ENCODE peak calls at places on chromosome 20, in eight cellular contexts. One of them, this sample, is unnamed.
A peak's percentile ranks its signal among the peaks of the same experiment; 100 is the strongest.

GRCh38 chr20:59434950-59435349 is 134.5 kb downstream of the EDN3 start:
- DNase-seq in fibroblast of mammary gland: no peak
- DNase-seq in BJ: no peak
- DNase-seq in fibroblast of villous mesenchyme: no peak
- DNase-seq in epithelial cell of esophagus: no peak
- DNase-seq in tibial nerve: no peak
- DNase-seq in coronary artery: no peak
- DNase-seq in MCF 10A: no peak
- DNase-seq in this sample: no peak

GRCh38 chr20:58146081-58146734 is 82.2 kb downstream of the ANKRD60 start:
- DNase-seq in fibroblast of mammary gland: no peak
- DNase-seq in BJ: no peak
- DNase-seq in fibroblast of villous mesenchyme: no peak
- DNase-seq in epithelial cell of esophagus: no peak
- DNase-seq in tibial nerve: peak; percentile 3
- DNase-seq in coronary artery: peak; percentile 62
- DNase-seq in MCF 10A: no peak
- DNase-seq in this sample: no peak

GRCh38 chr20:33281550-33282146 is 1.4 kb upstream of the BPIFB1 start:
- DNase-seq in fibroblast of mammary gland: no peak
- DNase-seq in BJ: no peak
- DNase-seq in fibroblast of villous mesenchyme: no peak
- DNase-seq in epithelial cell of esophagus: no peak
- DNase-seq in tibial nerve: no peak
- DNase-seq in coronary artery: no peak
- DNase-seq in MCF 10A: no peak
- DNase-seq in this sample: no peak

GRCh38 chr20:39328347-39328746 is 366.2 kb downstream of the DHX35 start:
- DNase-seq in fibroblast of mammary gland: no peak
- DNase-seq in BJ: no peak
- DNase-seq in fibroblast of villous mesenchyme: no peak
- DNase-seq in epithelial cell of esophagus: no peak
- DNase-seq in tibial nerve: no peak
- DNase-seq in coronary artery: no peak
- DNase-seq in MCF 10A: no peak
- DNase-seq in this sample: no peak

GRCh38 chr20:38894091-38894847 is 31.9 kb upstream of the FAM83D start:
- DNase-seq in fibroblast of mammary gland: peak; percentile 49
- DNase-seq in BJ: no peak
- DNase-seq in fibroblast of villous mesenchyme: peak; percentile 4
- DNase-seq in epithelial cell of esophagus: no peak
- DNase-seq in tibial nerve: no peak
- DNase-seq in coronary artery: no peak
- DNase-seq in MCF 10A: no peak
- DNase-seq in this sample: no peak

GRCh38 chr20:62656919-62657635 is 14.8 kb downstream of the SLCO4A1 start:
- DNase-seq in fibroblast of mammary gland: no peak
- DNase-seq in BJ: no peak
- DNase-seq in fibroblast of villous mesenchyme: no peak
- DNase-seq in epithelial cell of esophagus: no peak
- DNase-seq in tibial nerve: no peak
- DNase-seq in coronary artery: no peak
- DNase-seq in MCF 10A: no peak
- DNase-seq in this sample: no peak

GRCh38 chr20:34237942-34238341 is 3.3 kb upstream of the ASIP start:
- DNase-seq in fibroblast of mammary gland: no peak
- DNase-seq in BJ: no peak
- DNase-seq in fibroblast of villous mesenchyme: no peak
- DNase-seq in epithelial cell of esophagus: no peak
- DNase-seq in tibial nerve: no peak
- DNase-seq in coronary artery: no peak
- DNase-seq in MCF 10A: no peak
- DNase-seq in this sample: no peak

GRCh38 chr20:1266167-1266973 is at the start of gene SNPH:
- DNase-seq in fibroblast of mammary gland: peak; percentile 68
- DNase-seq in BJ: peak; percentile 16
- DNase-seq in fibroblast of villous mesenchyme: peak; percentile 86
- DNase-seq in epithelial cell of esophagus: peak; percentile 84
- DNase-seq in tibial nerve: peak; percentile 33
- DNase-seq in coronary artery: peak; percentile 81
- DNase-seq in MCF 10A: peak; percentile 73
- DNase-seq in this sample: peak; percentile 56

GRCh38 chr20:36493801-36494114 is 47.6 kb upstream of the MYL9 start:
- DNase-seq in fibroblast of mammary gland: peak; percentile 92
- DNase-seq in BJ: peak; percentile 59
- DNase-seq in fibroblast of villous mesenchyme: peak; percentile 81
- DNase-seq in epithelial cell of esophagus: no peak
- DNase-seq in tibial nerve: peak; percentile 54
- DNase-seq in coronary artery: peak; percentile 83
- DNase-seq in MCF 10A: no peak
- DNase-seq in this sample: no peak

GRCh38 chr20:25058797-25059486 is 1.0 kb upstream of the ACSS1 start:
- DNase-seq in fibroblast of mammary gland: no peak
- DNase-seq in BJ: no peak
- DNase-seq in fibroblast of villous mesenchyme: no peak
- DNase-seq in epithelial cell of esophagus: no peak
- DNase-seq in tibial nerve: no peak
- DNase-seq in coronary artery: peak; percentile 74
- DNase-seq in MCF 10A: no peak
- DNase-seq in this sample: no peak
- TF ChIP-seq CTCF in fibroblast of mammary gland: no peak
- TF ChIP-seq CTCF in BJ: no peak
- TF ChIP-seq CTCF in fibroblast of villous mesenchyme: peak; percentile 9
- TF ChIP-seq CTCF in epithelial cell of esophagus: no peak
- TF ChIP-seq CTCF in tibial nerve: no peak
- TF ChIP-seq CTCF in coronary artery: no peak
- TF ChIP-seq CTCF in MCF 10A: no peak
- TF ChIP-seq CTCF in this sample: peak; percentile 6

DNA sequence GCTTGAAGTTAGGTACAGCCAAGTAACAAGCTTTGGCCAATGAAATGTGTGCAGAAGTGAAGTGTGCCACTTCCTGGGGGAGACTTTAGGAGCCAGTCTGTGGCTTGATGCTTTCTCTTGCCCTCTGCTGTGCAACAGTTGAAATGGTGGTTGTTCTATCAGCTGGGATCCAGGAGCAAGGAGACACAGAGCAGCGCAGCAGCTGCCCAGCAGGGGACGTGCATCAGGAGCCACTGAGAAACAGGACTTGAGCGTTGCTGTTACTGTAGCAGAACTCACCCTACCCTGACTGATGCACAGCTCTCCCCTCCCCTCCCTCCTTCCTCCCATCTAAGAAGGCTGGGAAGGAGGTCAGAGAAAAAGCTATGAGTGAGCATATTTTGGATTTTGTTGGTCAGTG is 18.9 kb upstream of the CCN5 start:
- DNase-seq in fibroblast of mammary gland: no peak
- DNase-seq in BJ: no peak
- DNase-seq in fibroblast of villous mesenchyme: no peak
- DNase-seq in epithelial cell of esophagus: no peak
- DNase-seq in tibial nerve: no peak
- DNase-seq in coronary artery: no peak
- DNase-seq in MCF 10A: no peak
- DNase-seq in this sample: no peak
- TF ChIP-seq CTCF in fibroblast of mammary gland: peak; percentile 6
- TF ChIP-seq CTCF in BJ: peak; percentile 4
- TF ChIP-seq CTCF in fibroblast of villous mesenchyme: no peak
- TF ChIP-seq CTCF in epithelial cell of esophagus: no peak
- TF ChIP-seq CTCF in tibial nerve: no peak
- TF ChIP-seq CTCF in coronary artery: no peak
- TF ChIP-seq CTCF in MCF 10A: no peak
- TF ChIP-seq CTCF in this sample: no peak

GRCh38 chr20:50153153-50153499 is 397 bp downstream of the PEDS1 start:
- DNase-seq in fibroblast of mammary gland: no peak
- DNase-seq in BJ: no peak
- DNase-seq in fibroblast of villous mesenchyme: no peak
- DNase-seq in epithelial cell of esophagus: no peak
- DNase-seq in tibial nerve: no peak
- DNase-seq in coronary artery: no peak
- DNase-seq in MCF 10A: peak; percentile 24
- DNase-seq in this sample: no peak
- TF ChIP-seq CTCF in fibroblast of mammary gland: no peak
- TF ChIP-seq CTCF in BJ: no peak
- TF ChIP-seq CTCF in fibroblast of villous mesenchyme: no peak
- TF ChIP-seq CTCF in epithelial cell of esophagus: no peak
- TF ChIP-seq CTCF in tibial nerve: no peak
- TF ChIP-seq CTCF in coronary artery: no peak
- TF ChIP-seq CTCF in MCF 10A: no peak
- TF ChIP-seq CTCF in this sample: no peak

GRCh38 chr20:47501117-47501482 is 587 bp upstream of the NCOA3 start:
- DNase-seq in fibroblast of mammary gland: no peak
- DNase-seq in BJ: no peak
- DNase-seq in fibroblast of villous mesenchyme: no peak
- DNase-seq in epithelial cell of esophagus: no peak
- DNase-seq in tibial nerve: no peak
- DNase-seq in coronary artery: no peak
- DNase-seq in MCF 10A: no peak
- DNase-seq in this sample: no peak

GRCh38 chr20:47502801-47503239 is 1.1 kb downstream of the NCOA3 start:
- DNase-seq in fibroblast of mammary gland: peak; percentile 50
- DNase-seq in BJ: no peak
- DNase-seq in fibroblast of villous mesenchyme: peak; percentile 57
- DNase-seq in epithelial cell of esophagus: peak; percentile 43
- DNase-seq in tibial nerve: no peak
- DNase-seq in coronary artery: no peak
- DNase-seq in MCF 10A: peak; percentile 58
- DNase-seq in this sample: no peak

GRCh38 chr20:47503685-47504084 is 2.0 kb downstream of the NCOA3 start:
- DNase-seq in fibroblast of mammary gland: no peak
- DNase-seq in BJ: no peak
- DNase-seq in fibroblast of villous mesenchyme: no peak
- DNase-seq in epithelial cell of esophagus: no peak
- DNase-seq in tibial nerve: no peak
- DNase-seq in coronary artery: no peak
- DNase-seq in MCF 10A: no peak
- DNase-seq in this sample: no peak

GRCh38 chr20:47501483-47502270 is at the start of gene NCOA3:
- DNase-seq in fibroblast of mammary gland: peak; percentile 89
- DNase-seq in BJ: peak; percentile 73
- DNase-seq in fibroblast of villous mesenchyme: peak; percentile 93
- DNase-seq in epithelial cell of esophagus: peak; percentile 92
- DNase-seq in tibial nerve: peak; percentile 88
- DNase-seq in coronary artery: peak; percentile 90
- DNase-seq in MCF 10A: peak; percentile 95
- DNase-seq in this sample: peak; percentile 72

DNA sequence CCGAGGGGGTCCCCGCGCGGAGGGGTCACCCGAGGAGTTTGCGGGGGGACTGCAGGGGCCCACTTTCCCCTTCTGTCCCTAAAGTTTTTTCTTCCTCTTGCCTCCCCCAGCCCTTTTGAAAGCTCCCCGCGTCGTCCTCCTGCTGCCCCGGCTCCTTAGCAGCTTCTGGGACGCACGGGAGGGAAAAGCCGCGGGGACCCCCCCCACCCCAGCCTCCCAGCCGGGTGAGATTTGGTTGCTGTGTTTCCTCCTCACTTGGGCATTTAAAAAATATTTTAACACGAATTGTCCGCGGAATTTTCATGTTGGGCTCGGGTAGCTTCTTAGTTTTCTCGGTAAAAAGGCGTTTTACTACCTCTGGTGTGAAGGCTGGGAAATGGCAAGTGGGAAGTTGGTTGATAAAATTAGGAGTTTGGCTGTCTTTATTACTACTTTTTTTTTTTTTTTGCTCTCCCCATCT is 614 bp downstream of the NCOA3 start:
- DNase-seq in fibroblast of mammary gland: no peak
- DNase-seq in BJ: no peak
- DNase-seq in fibroblast of villous mesenchyme: peak; percentile 20
- DNase-seq in epithelial cell of esophagus: no peak
- DNase-seq in tibial nerve: no peak
- DNase-seq in coronary artery: no peak
- DNase-seq in MCF 10A: peak; percentile 16
- DNase-seq in this sample: no peak
- TF ChIP-seq CTCF in fibroblast of mammary gland: no peak
- TF ChIP-seq CTCF in BJ: no peak
- TF ChIP-seq CTCF in fibroblast of villous mesenchyme: no peak
- TF ChIP-seq CTCF in epithelial cell of esophagus: no peak
- TF ChIP-seq CTCF in tibial nerve: no peak
- TF ChIP-seq CTCF in coronary artery: no peak
- TF ChIP-seq CTCF in MCF 10A: no peak
- TF ChIP-seq CTCF in this sample: no peak

DNA sequence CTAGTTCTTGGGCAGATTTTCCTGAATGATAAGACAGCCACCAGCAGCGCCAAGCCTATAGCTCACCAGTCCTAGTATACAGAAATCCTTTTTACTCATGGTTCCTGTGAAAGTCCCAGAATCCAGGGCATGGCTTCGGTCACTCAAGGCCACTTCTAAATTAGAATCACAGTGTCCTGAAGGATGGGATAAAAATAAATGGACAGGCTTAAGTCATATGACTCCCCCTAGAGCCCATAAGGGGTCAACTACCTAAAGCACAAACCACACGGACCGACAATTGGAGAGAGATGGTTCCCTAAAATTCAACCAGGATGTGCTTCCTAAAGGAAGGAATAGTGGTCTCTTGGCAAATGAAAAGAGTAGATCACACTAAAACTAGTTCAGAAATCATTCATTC is 404.1 kb upstream of the PLCB4 start:
- DNase-seq in fibroblast of mammary gland: no peak
- DNase-seq in BJ: no peak
- DNase-seq in fibroblast of villous mesenchyme: no peak
- DNase-seq in epithelial cell of esophagus: no peak
- DNase-seq in tibial nerve: no peak
- DNase-seq in coronary artery: no peak
- DNase-seq in MCF 10A: no peak
- DNase-seq in this sample: no peak
- TF ChIP-seq CTCF in fibroblast of mammary gland: no peak
- TF ChIP-seq CTCF in BJ: no peak
- TF ChIP-seq CTCF in fibroblast of villous mesenchyme: no peak
- TF ChIP-seq CTCF in epithelial cell of esophagus: no peak
- TF ChIP-seq CTCF in tibial nerve: no peak
- TF ChIP-seq CTCF in coronary artery: no peak
- TF ChIP-seq CTCF in MCF 10A: no peak
- TF ChIP-seq CTCF in this sample: peak; percentile 6

This sample was measured in kidney epithelial cell.